ENCODE peak calls at places on chromosomes 2 and 18, in nine cellular contexts. O, A, Y, C, U, Z, N, I and L are unnamed samples.
A peak's percentile ranks its signal among the peaks of the same experiment; 100 is the strongest.

GRCh38 chr2:199973703-199974102 is 18.3 kb downstream of the MAIP1 start:
- DNase-seq in O (no peak), A (no peak), Y (peak; percentile 62), C (no peak), U (peak; percentile 41), Z (peak; percentile 3), N (peak; percentile 18), I (no peak), L (no peak)

GRCh38 chr18:55115606-55116005 is 156.3 kb upstream of the CCDC68 start:
- DNase-seq in O (no peak), A (no peak), Y (peak; percentile 28), C (no peak), U (no peak), Z (no peak), N (no peak), I (no peak), L (no peak)

GRCh38 chr2:240991378-240992263 is 6.8 kb upstream of the SNED1 start:
- DNase-seq in O (no peak), A (no peak), Y (peak; percentile 98), C (peak; percentile 70), U (peak; percentile 93), Z (no peak), N (peak; percentile 95), I (peak; percentile 96), L (no peak)

GRCh38 chr2:53473236-53473635 is 294.4 kb upstream of the CHAC2 start:
- DNase-seq in O (no peak), A (no peak), Y (no peak), C (no peak), U (no peak), Z (no peak), N (no peak), I (no peak), L (no peak)

GRCh38 chr2:173574713-173575112 is 220.0 kb downstream of the CDCA7 start:
- DNase-seq in O (no peak), A (no peak), Y (peak; percentile 57), C (no peak), U (peak; percentile 60), Z (no peak), N (no peak), I (no peak), L (no peak)

GRCh38 chr2:27822049-27822448 is 50.5 kb downstream of the MRPL33 start:
- DNase-seq in O (no peak), A (no peak), Y (no peak), C (no peak), U (no peak), Z (no peak), N (no peak), I (no peak), L (no peak)

GRCh38 chr18:51196116-51196810 is 1.2 kb downstream of the MEX3C start:
- DNase-seq in O (peak; percentile 73), A (no peak), Y (peak; percentile 31), C (no peak), U (peak; percentile 28), Z (no peak), N (no peak), I (peak; percentile 65), L (no peak)

GRCh38 chr2:223549215-223549614 is 52.9 kb downstream of the SCG2 start:
- DNase-seq in O (no peak), A (no peak), Y (peak; percentile 98), C (no peak), U (peak; percentile 99), Z (peak; percentile 29), N (peak; percentile 46), I (no peak), L (no peak)

GRCh38 chr18:44781890-44782289 is 101.2 kb downstream of the SETBP1 start:
- DNase-seq in O (no peak), A (no peak), Y (peak; percentile 86), C (no peak), U (peak; percentile 18), Z (no peak), N (no peak), I (no peak), L (no peak)

GRCh38 chr2:667332-668000 is 9.7 kb downstream of the TMEM18 start:
- DNase-seq in O (no peak), A (no peak), Y (peak; percentile 83), C (no peak), U (peak; percentile 69), Z (no peak), N (peak; percentile 54), I (no peak), L (no peak)

GRCh38 chr2:120803764-120804335 is 68.2 kb downstream of the GLI2 start:
- DNase-seq in O (no peak), A (no peak), Y (no peak), C (no peak), U (no peak), Z (no peak), N (no peak), I (no peak), L (no peak)

GRCh38 chr2:120820885-120821279 is 85.2 kb downstream of the GLI2 start:
- DNase-seq in O (no peak), A (no peak), Y (peak; percentile 84), C (no peak), U (peak; percentile 71), Z (no peak), N (no peak), I (no peak), L (no peak)

GRCh38 chr2:102065675-102066252 is 74.0 kb downstream of the IL1R2 start:
- DNase-seq in O (no peak), A (no peak), Y (peak; percentile 93), C (peak; percentile 59), U (peak; percentile 74), Z (no peak), N (no peak), I (no peak), L (peak; percentile 30)

GRCh38 chr18:3799515-3799914 is 349.5 kb downstream of the TGIF1 start:
- DNase-seq in O (no peak), A (no peak), Y (no peak), C (no peak), U (no peak), Z (no peak), N (no peak), I (no peak), L (no peak)

GRCh38 chr2:3242747-3243369 is 134.8 kb downstream of the EIPR1 start:
- DNase-seq in O (peak; percentile 66), A (peak; percentile 69), Y (peak; percentile 26), C (no peak), U (no peak), Z (no peak), N (no peak), I (no peak), L (no peak)

GRCh38 chr2:20925265-20925889 is 102.5 kb upstream of the LDAH start:
- DNase-seq in O (peak; percentile 43), A (no peak), Y (no peak), C (no peak), U (peak; percentile 16), Z (no peak), N (no peak), I (no peak), L (no peak)

GRCh38 chr18:26551217-26551708 is 2.9 kb upstream of the KCTD1 start:
- DNase-seq in O (no peak), A (no peak), Y (no peak), C (no peak), U (no peak), Z (no peak), N (no peak), I (no peak), L (no peak)

GRCh38 chr2:240432820-240433801 is 2.4 kb upstream of the GPC1 start:
- DNase-seq in O (no peak), A (no peak), Y (no peak), C (peak; percentile 45), U (no peak), Z (no peak), N (no peak), I (no peak), L (peak; percentile 74)

GRCh38 chr2:120675460-120676130 is 60.1 kb upstream of the GLI2 start:
- DNase-seq in O (peak; percentile 50), A (no peak), Y (peak; percentile 57), C (no peak), U (peak; percentile 72), Z (no peak), N (peak; percentile 23), I (peak; percentile 69), L (no peak)

GRCh38 chr2:10993001-10993481 is 81.3 kb downstream of the KCNF1 start:
- DNase-seq in O (no peak), A (no peak), Y (no peak), C (no peak), U (peak; percentile 26), Z (no peak), N (no peak), I (no peak), L (no peak)

GRCh38 chr2:178242552-178242883 is 48.2 kb downstream of the OSBPL6 start:
- DNase-seq in O (no peak), A (no peak), Y (no peak), C (no peak), U (no peak), Z (no peak), N (no peak), I (no peak), L (no peak)

GRCh38 chr2:222805591-222806304 is 55.1 kb upstream of the ACSL3 start:
- DNase-seq in O (no peak), A (no peak), Y (no peak), C (peak; percentile 78), U (no peak), Z (no peak), N (no peak), I (no peak), L (peak; percentile 11)

GRCh38 chr2:108139521-108139920 is 100.2 kb upstream of the SULT1C3 start:
- DNase-seq in O (no peak), A (no peak), Y (peak; percentile 28), C (no peak), U (peak; percentile 4), Z (no peak), N (peak; percentile 17), I (no peak), L (no peak)

GRCh38 chr2:233542507-233542906 is 24.1 kb downstream of the USP40 start:
- DNase-seq in O (no peak), A (no peak), Y (peak; percentile 91), C (no peak), U (peak; percentile 69), Z (no peak), N (no peak), I (no peak), L (no peak)

GRCh38 chr18:46169464-46169941 is 65.3 kb downstream of the HAUS1 start:
- DNase-seq in O (no peak), A (no peak), Y (peak; percentile 84), C (no peak), U (peak; percentile 77), Z (no peak), N (no peak), I (no peak), L (no peak)

GRCh38 chr2:137566387-137566786 is 397.9 kb upstream of the HNMT start:
- DNase-seq in O (no peak), A (no peak), Y (no peak), C (no peak), U (no peak), Z (no peak), N (no peak), I (no peak), L (no peak)

GRCh38 chr18:34576622-34577021 is 133.5 kb upstream of the DTNA start:
- DNase-seq in O (no peak), A (no peak), Y (no peak), C (no peak), U (no peak), Z (no peak), N (no peak), I (no peak), L (no peak)

GRCh38 chr2:152134488-152135280 is 35.8 kb upstream of the CACNB4 start:
- DNase-seq in O (peak; percentile 75), A (no peak), Y (peak; percentile 49), C (no peak), U (peak; percentile 18), Z (no peak), N (no peak), I (no peak), L (no peak)

GRCh38 chr2:28717339-28717758 is 34.3 kb upstream of the PPP1CB start:
- DNase-seq in O (no peak), A (peak; percentile 85), Y (peak; percentile 91), C (peak; percentile 94), U (peak; percentile 83), Z (no peak), N (peak; percentile 16), I (peak; percentile 86), L (no peak)

GRCh38 chr2:73999881-74000597 is 15.3 kb downstream of the TET3 start:
- DNase-seq in O (no peak), A (no peak), Y (no peak), C (no peak), U (peak; percentile 38), Z (no peak), N (no peak), I (no peak), L (no peak)

GRCh38 chr2:24539258-24539657 is 48.2 kb downstream of the NCOA1 start:
- DNase-seq in O (no peak), A (no peak), Y (no peak), C (no peak), U (no peak), Z (no peak), N (no peak), I (no peak), L (no peak)